ENCODE peak calls at places on chromosomes 16 and 17, in eight cellular contexts. I, O, Z, H, A, W, N and J are unnamed samples.

GRCh38 chr16:49698931-49699715 is 156.8 kb downstream of the ZNF423 start:
- DNase-seq in Z (no peak), N (no peak), H (peak), O (no peak), I (no peak), A (no peak), W (peak), J (no peak)

GRCh38 chr17:13212861-13213260 is 195.0 kb upstream of the ELAC2 start:
- DNase-seq in A (no peak), I (no peak), W (no peak), O (no peak), Z (no peak), N (no peak), H (no peak), J (no peak)

GRCh38 chr16:57358527-57359095 is at the start of gene CCL22:
- DNase-seq in Z (no peak), A (no peak), I (peak), H (no peak), O (no peak), W (no peak), N (no peak), J (no peak)

GRCh38 chr17:70810609-70811008 is 641.3 kb downstream of the KCNJ2 start:
- DNase-seq in W (peak), O (no peak), A (no peak), N (no peak), I (no peak), Z (no peak), H (no peak), J (no peak)

GRCh38 chr17:76940738-76941350 is 72.6 kb downstream of the MGAT5B start:
- DNase-seq in O (no peak), Z (no peak), I (no peak), A (no peak), N (no peak), H (no peak), W (no peak), J (no peak)

GRCh38 chr16:24717411-24717810 is 12.0 kb upstream of the TNRC6A start:
- DNase-seq in H (no peak), I (no peak), W (peak), A (no peak), Z (no peak), O (no peak), N (no peak), J (no peak)

GRCh38 chr17:38791162-38791561 is 8.2 kb downstream of the PIP4K2B start:
- DNase-seq in Z (no peak), N (no peak), H (no peak), W (no peak), O (no peak), A (no peak), I (no peak), J (no peak)

GRCh38 chr17:41919840-41920579 is 1.3 kb upstream of the ACLY start:
- DNase-seq in N (no peak), H (no peak), A (no peak), I (no peak), W (peak), Z (no peak), O (peak), J (no peak)

GRCh38 chr16:70685938-70686375 is at the start of gene MTSS2:
- DNase-seq in W (peak), Z (peak), A (peak), H (peak), I (peak), O (peak), N (peak), J (peak)

GRCh38 chr17:50845260-50846147 is 10.1 kb downstream of the WFIKKN2 start:
- DNase-seq in W (no peak), Z (no peak), N (no peak), H (no peak), I (no peak), A (peak), O (no peak), J (no peak)

GRCh38 chr16:86353185-86353584 is 157.1 kb upstream of the FOXF1 start:
- DNase-seq in Z (no peak), N (no peak), I (no peak), O (no peak), A (no peak), H (no peak), W (no peak), J (no peak)

GRCh38 chr16:7374614-7375174 is 42.0 kb downstream of the RBFOX1 start:
- DNase-seq in Z (no peak), A (no peak), H (no peak), O (no peak), W (no peak), N (no peak), I (no peak), J (no peak)

GRCh38 chr17:159609-160008 is 21.8 kb downstream of the DOC2B start:
- DNase-seq in H (peak), W (no peak), Z (no peak), I (no peak), A (no peak), O (peak), N (no peak), J (no peak)

GRCh38 chr17:28728364-28729200 is at the start of gene NEK8:
- DNase-seq in O (peak), H (peak), A (peak), Z (peak), W (peak), I (peak), N (peak), J (peak)

GRCh38 chr17:66990047-66990446 is 25.5 kb downstream of the CACNG4 start:
- DNase-seq in H (peak), O (no peak), N (no peak), A (no peak), W (no peak), Z (no peak), I (no peak), J (no peak)

GRCh38 chr16:69633375-69633774 is 67.6 kb downstream of the NFAT5 start:
- DNase-seq in Z (no peak), A (no peak), O (no peak), I (no peak), N (no peak), W (no peak), H (no peak), J (no peak)

GRCh38 chr16:84931506-84931905 is 79.8 kb downstream of the ZDHHC7 start:
- DNase-seq in N (no peak), A (no peak), Z (no peak), I (no peak), H (peak), W (peak), O (no peak), J (no peak)

DNA sequence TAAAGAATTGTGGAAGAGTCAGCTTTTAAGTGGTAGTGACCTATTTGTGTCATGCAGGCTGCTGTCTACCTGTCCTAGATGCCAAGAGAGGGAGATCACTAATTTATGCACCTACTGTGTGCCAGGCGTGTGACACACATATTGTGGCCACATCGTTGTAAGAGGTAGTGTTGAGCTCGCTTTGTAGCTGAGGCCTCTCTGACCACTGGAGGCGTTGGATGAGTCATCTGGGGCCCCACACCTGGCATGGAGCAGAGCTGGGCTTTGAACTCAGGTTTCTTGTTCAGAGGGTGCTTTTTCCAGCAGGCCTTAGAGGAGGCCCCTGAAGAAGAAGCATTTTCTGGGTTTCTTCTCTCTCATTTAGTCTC is 52.3 kb upstream of the LGALS9 start:
- DNase-seq in A (no peak), I (no peak), H (no peak), N (no peak), O (no peak), Z (no peak), W (peak), J (no peak)
- TF ChIP-seq CTCF in A (no peak), I (no peak), H (no peak), N (no peak), O (no peak), Z (no peak), W (no peak), J (no peak)

DNA sequence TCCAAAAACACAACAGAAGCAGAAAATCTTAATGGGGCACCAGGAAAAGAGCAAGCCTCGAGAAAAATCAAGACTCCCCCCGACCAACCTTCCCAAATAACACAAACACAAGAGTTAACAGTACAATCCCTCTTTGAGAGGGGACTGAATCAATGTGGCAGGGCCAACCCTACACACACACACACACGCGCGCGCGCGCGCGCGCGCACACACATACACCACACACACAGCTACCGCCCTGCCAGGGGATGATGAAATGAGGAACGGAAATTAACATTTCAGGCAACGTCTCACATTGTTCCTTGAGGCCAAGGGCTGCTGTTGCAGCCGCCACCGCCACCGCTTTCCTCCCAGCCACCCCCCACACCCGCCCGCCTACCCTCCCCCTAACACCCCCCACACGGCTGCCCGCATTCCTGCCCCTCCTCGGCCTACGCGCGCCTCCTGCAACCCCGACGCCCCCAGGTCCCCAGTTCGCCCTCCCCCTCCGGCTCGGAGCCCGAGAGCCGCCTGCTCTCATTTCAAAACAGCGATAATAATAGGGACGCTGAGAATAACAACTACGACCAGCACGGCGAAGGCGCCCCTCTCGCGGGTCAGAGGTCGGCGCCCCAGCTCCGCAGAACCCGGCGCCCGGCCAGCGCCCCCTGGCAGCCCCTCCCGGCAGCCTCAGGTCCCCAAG is 1.2 kb downstream of the ANKRD11 start:
- DNase-seq in A (peak), Z (peak), N (peak), I (peak), O (peak), W (peak), H (peak), J (peak)
- TF ChIP-seq CTCF in A (peak), Z (no peak), N (peak), I (peak), O (peak), W (peak), H (no peak), J (peak)

GRCh38 chr16:1367486-1368174 is 15.9 kb downstream of the GNPTG start:
- DNase-seq in W (no peak), A (no peak), Z (no peak), N (no peak), H (no peak), I (no peak), O (no peak), J (no peak)

GRCh38 chr16:1363501-1364041 is 11.8 kb downstream of the GNPTG start:
- DNase-seq in W (peak), Z (peak), A (no peak), O (peak), I (peak), H (peak), N (peak), J (peak)

GRCh38 chr16:1366060-1366711 is 14.5 kb downstream of the GNPTG start:
- DNase-seq in O (no peak), W (no peak), Z (no peak), H (peak), N (no peak), I (no peak), A (no peak), J (no peak)

GRCh38 chr16:1364510-1364909 is 12.8 kb downstream of the GNPTG start:
- DNase-seq in H (peak), A (no peak), I (no peak), Z (no peak), O (no peak), W (no peak), N (no peak), J (no peak)

GRCh38 chr16:1366712-1367299 is 15.1 kb downstream of the GNPTG start:
- DNase-seq in N (no peak), A (no peak), Z (no peak), O (no peak), H (no peak), W (no peak), I (no peak), J (no peak)
- TF ChIP-seq CTCF in N (no peak), A (no peak), Z (no peak), O (no peak), H (no peak), W (no peak), I (no peak), J (no peak)

DNA sequence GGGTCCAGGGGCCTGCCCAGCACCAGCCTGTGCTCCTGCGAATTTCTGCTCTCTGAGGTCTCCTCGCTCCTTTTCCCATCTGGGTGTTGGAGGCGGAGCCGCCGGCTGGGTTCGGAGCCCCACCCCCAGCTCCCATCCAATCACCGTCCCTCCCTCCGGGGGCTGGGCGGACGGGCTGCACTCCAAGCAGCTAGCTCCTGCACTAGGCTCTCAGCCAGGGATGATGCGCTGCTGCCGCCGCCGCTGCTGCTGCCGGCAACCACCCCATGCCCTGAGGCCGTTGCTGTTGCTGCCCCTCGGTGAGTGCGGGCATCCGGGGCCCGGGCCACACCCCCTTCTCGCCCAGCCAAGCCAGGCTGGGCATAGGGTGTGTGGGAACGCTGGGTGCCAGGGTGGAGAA is at the start of gene NRN1L:
- DNase-seq in H (peak), Z (no peak), I (peak), A (peak), N (no peak), W (peak), O (peak), J (peak)
- TF ChIP-seq CTCF in H (no peak), Z (no peak), I (no peak), A (no peak), N (no peak), W (no peak), O (no peak), J (no peak)

GRCh38 chr16:28303132-28303531 is 10.8 kb downstream of the SBK1 start:
- DNase-seq in H (no peak), O (no peak), A (no peak), W (no peak), I (no peak), Z (no peak), N (no peak), J (no peak)

GRCh38 chr16:28307936-28308335 is 15.6 kb downstream of the SBK1 start:
- DNase-seq in Z (no peak), W (no peak), I (no peak), O (no peak), H (no peak), N (no peak), A (no peak), J (no peak)

GRCh38 chr16:28301154-28301553 is 8.8 kb downstream of the SBK1 start:
- DNase-seq in O (no peak), I (no peak), N (no peak), W (no peak), A (no peak), Z (no peak), H (no peak), J (no peak)

GRCh38 chr16:28301620-28302019 is 9.3 kb downstream of the SBK1 start:
- DNase-seq in I (no peak), A (no peak), Z (no peak), N (no peak), H (no peak), O (no peak), W (no peak), J (no peak)

DNA sequence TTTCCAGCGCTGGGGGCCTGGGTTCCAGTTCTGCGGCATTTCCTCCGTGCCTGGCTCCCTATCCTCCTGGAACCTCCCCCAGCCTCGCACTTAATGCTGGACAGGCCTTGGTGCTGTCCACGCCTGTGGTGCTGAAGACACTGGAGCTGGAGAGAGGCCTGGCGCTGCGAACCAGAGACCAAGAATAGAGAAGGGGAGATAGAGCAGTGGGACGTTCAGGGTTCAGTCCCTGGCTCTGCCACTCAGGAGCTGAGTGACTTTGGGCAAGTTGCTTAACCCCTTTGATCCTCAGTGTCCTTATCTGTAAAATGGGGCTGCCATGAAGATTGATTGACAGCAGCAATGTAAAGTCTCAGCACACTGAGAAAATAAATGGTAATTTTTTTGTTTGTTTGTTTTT is 11.9 kb downstream of the SBK1 start:
- DNase-seq in I (peak), Z (no peak), O (no peak), A (no peak), W (peak), H (no peak), N (no peak), J (peak)
- TF ChIP-seq CTCF in I (no peak), Z (no peak), O (no peak), A (no peak), W (no peak), H (no peak), N (no peak), J (no peak)

DNA sequence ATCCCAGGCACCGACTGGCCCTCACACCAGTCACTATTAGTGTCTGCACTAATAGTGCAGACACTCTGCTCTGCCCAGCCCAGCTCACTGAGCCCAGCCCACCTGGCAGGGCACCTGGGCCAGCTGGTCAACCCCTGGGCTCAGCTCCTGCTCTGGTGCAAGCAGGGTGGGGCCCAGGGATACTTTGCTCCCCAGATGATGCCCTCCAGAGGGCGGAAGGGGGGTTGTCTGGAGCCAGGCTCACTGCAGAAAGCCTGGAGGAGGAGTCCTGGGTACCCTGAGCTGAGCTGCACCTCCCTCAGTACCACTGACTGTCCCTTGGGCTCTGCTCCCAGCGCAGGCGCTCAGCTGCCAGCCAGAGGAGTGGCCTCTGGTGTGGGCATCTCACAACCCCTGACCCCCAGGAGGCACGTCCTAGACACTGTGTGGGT is 14.5 kb downstream of the RAB11FIP4 start:
- DNase-seq in N (no peak), O (no peak), A (no peak), W (no peak), Z (no peak), H (no peak), I (no peak), J (no peak)
- TF ChIP-seq CTCF in N (no peak), O (no peak), A (no peak), W (no peak), Z (no peak), H (no peak), I (no peak), J (no peak)